ENCODE peak calls at places on chromosome 13, in six cellular contexts. U is hepatic stellate cell, T is cardiac muscle cell, J is SW 1271, P is brain microvascular endothelial cell, B is AG09319. C is an unnamed sample.
A peak's percentile ranks its signal among the peaks of the same experiment; 100 is the strongest.

GRCh38 chr13:23915308-23915707 is 18.0 kb upstream of the C1QTNF9B start:
- DNase-seq in T (no peak), B (no peak), U (no peak), J (no peak), P (no peak), C (no peak)

GRCh38 chr13:49441846-49442245 is 2.0 kb downstream of the CAB39L start:
- DNase-seq in P (no peak), B (no peak), T (peak; percentile 21), J (no peak), U (no peak), C (no peak)

GRCh38 chr13:27353166-27353583 is 71.2 kb upstream of the GTF3A start:
- DNase-seq in P (peak; percentile 36), U (peak; percentile 48), B (no peak), T (peak; percentile 37), J (no peak), C (no peak)

GRCh38 chr13:51192348-51192747 is 29.9 kb upstream of the FAM124A start:
- DNase-seq in U (no peak), T (peak; percentile 57), P (peak; percentile 6), J (no peak), B (no peak), C (no peak)

GRCh38 chr13:49241296-49241695 is 6.4 kb upstream of the CDADC1 start:
- DNase-seq in U (no peak), B (no peak), J (no peak), T (no peak), P (no peak), C (no peak)

GRCh38 chr13:30042891-30043630 is 192.6 kb upstream of the UBL3 start:
- DNase-seq in U (no peak), B (no peak), P (no peak), J (no peak), T (no peak), C (no peak)

GRCh38 chr13:42707596-42707995 is 73.8 kb upstream of the FAM216B start:
- DNase-seq in P (peak; percentile 40), B (no peak), T (peak; percentile 64), U (no peak), J (no peak), C (no peak)

GRCh38 chr13:42083138-42083770 is 34.8 kb downstream of the DGKH start:
- DNase-seq in T (no peak), U (no peak), J (no peak), B (no peak), P (no peak), C (no peak)

GRCh38 chr13:19810151-19810550 is 27.4 kb upstream of the PSPC1 start:
- DNase-seq in T (no peak), P (no peak), B (no peak), J (no peak), U (no peak), C (no peak)

GRCh38 chr13:64314286-64314685 is 2898.6 kb upstream of the PCDH20 start:
- DNase-seq in J (no peak), B (no peak), T (peak; percentile 25), P (no peak), U (peak; percentile 2), C (no peak)

GRCh38 chr13:44744880-44745633 is 168.9 kb upstream of the TSC22D1 start:
- DNase-seq in J (no peak), T (no peak), U (no peak), P (no peak), B (no peak), C (no peak)

GRCh38 chr13:29362849-29363604 is 232.5 kb downstream of the SLC7A1 start:
- DNase-seq in P (peak; percentile 39), T (peak; percentile 58), U (peak; percentile 49), J (no peak), B (peak; percentile 5), C (no peak)

GRCh38 chr13:110450016-110450900 is 111.3 kb downstream of the RAB20 start:
- DNase-seq in P (no peak), T (no peak), J (no peak), U (no peak), B (no peak), C (no peak)

GRCh38 chr13:76980075-76980718 is 11.7 kb upstream of the CLN5 start:
- DNase-seq in J (peak; percentile 12), P (peak; percentile 37), T (peak; percentile 64), B (no peak), U (peak; percentile 80), C (no peak)

GRCh38 chr13:67048084-67048792 is 181.9 kb downstream of the PCDH9 start:
- DNase-seq in U (peak; percentile 24), J (no peak), P (peak; percentile 93), T (peak; percentile 96), B (no peak), C (no peak)

GRCh38 chr13:101424381-101425155 is 8.3 kb upstream of the NALCN start:
- DNase-seq in P (no peak), U (no peak), B (no peak), T (peak; percentile 2), J (no peak), C (no peak)

GRCh38 chr13:106132216-106132615 is 403.2 kb downstream of the EFNB2 start:
- DNase-seq in T (no peak), B (no peak), U (no peak), J (no peak), P (no peak), C (no peak)

GRCh38 chr13:75362026-75362425 is 119.9 kb downstream of the TBC1D4 start:
- DNase-seq in P (no peak), U (no peak), B (no peak), J (no peak), T (no peak), C (no peak)

GRCh38 chr13:101025519-101025918 is 350.9 kb upstream of the TMTC4 start:
- DNase-seq in P (no peak), T (no peak), B (no peak), J (no peak), U (no peak), C (no peak)

GRCh38 chr13:80841346-80841882 is 500.5 kb upstream of the SPRY2 start:
- DNase-seq in U (no peak), B (no peak), P (no peak), T (no peak), J (no peak), C (no peak)

GRCh38 chr13:48235100-48235813 is 2.3 kb downstream of the ITM2B start:
- DNase-seq in P (no peak), U (no peak), B (no peak), J (no peak), T (peak; percentile 44), C (no peak)

GRCh38 chr13:23087884-23088283 is 92.9 kb upstream of the SGCG start:
- DNase-seq in P (peak; percentile 4), T (peak; percentile 33), U (peak; percentile 12), J (no peak), B (no peak), C (no peak)

GRCh38 chr13:97205971-97206370 is 16.2 kb upstream of the MBNL2 start:
- DNase-seq in P (peak; percentile 88), T (peak; percentile 66), J (no peak), U (peak; percentile 48), B (no peak), C (no peak)

GRCh38 chr13:28035146-28035782 is 46.8 kb upstream of the URAD start:
- DNase-seq in T (no peak), B (no peak), U (no peak), P (no peak), J (no peak), C (no peak)

GRCh38 chr13:21164631-21165030 is 11.7 kb downstream of the SKA3 start:
- DNase-seq in J (no peak), U (no peak), P (no peak), T (no peak), B (no peak), C (no peak)

GRCh38 chr13:37134411-37135041 is 29.1 kb upstream of the CSNK1A1L start:
- DNase-seq in P (peak; percentile 96), T (peak; percentile 98), U (no peak), B (no peak), J (no peak), C (no peak)

GRCh38 chr13:97834255-97834654 is 119.2 kb upstream of the IPO5 start:
- DNase-seq in P (no peak), U (peak; percentile 4), T (no peak), J (no peak), B (no peak), C (no peak)

GRCh38 chr13:33230178-33230881 is 55.2 kb downstream of the STARD13 start:
- DNase-seq in P (peak; percentile 62), J (no peak), U (no peak), B (peak; percentile 78), T (peak; percentile 63), C (no peak)

GRCh38 chr13:105196052-105196451 is 1339.4 kb downstream of the EFNB2 start:
- DNase-seq in P (peak; percentile 94), J (no peak), B (no peak), T (peak; percentile 93), U (peak; percentile 12), C (peak; percentile 83)

GRCh38 chr13:104796581-104796980 is 1730.4 kb upstream of the SLC10A2 start:
- DNase-seq in P (no peak), J (no peak), U (no peak), B (no peak), T (no peak), C (no peak)

GRCh38 chr13:112861876-112862615 is 107.0 kb upstream of the MCF2L start:
- DNase-seq in B (no peak), U (no peak), T (no peak), J (no peak), P (no peak), C (no peak)

C was measured in HS-27A.